ENCODE peak calls at places on chromosomes 16 and 17, in five cellular contexts. One of them, this sample, is unnamed.

GRCh38 chr16:85888405-85889331 is 10.3 kb upstream of the IRF8 start:
- DNase-seq in pancreas: no peak
- DNase-seq in transverse colon: no peak
- DNase-seq in heart right ventricle: no peak
- DNase-seq in cardiac muscle cell: no peak
- DNase-seq in this sample: no peak

GRCh38 chr17:5211458-5211857 is 19.8 kb upstream of the ZNF594 start:
- DNase-seq in pancreas: no peak
- DNase-seq in transverse colon: no peak
- DNase-seq in heart right ventricle: no peak
- DNase-seq in cardiac muscle cell: no peak
- DNase-seq in this sample: no peak

GRCh38 chr17:65278050-65278819 is 141.1 kb downstream of the RGS9 start:
- DNase-seq in pancreas: peak
- DNase-seq in transverse colon: peak
- DNase-seq in heart right ventricle: peak
- DNase-seq in cardiac muscle cell: peak
- DNase-seq in this sample: peak

GRCh38 chr16:47920709-47921108 is 235.1 kb downstream of the ABCC12 start:
- DNase-seq in pancreas: no peak
- DNase-seq in transverse colon: no peak
- DNase-seq in heart right ventricle: no peak
- DNase-seq in cardiac muscle cell: no peak
- DNase-seq in this sample: no peak

GRCh38 chr16:16120382-16121184 is 102.7 kb downstream of the ABCC6 start:
- DNase-seq in pancreas: no peak
- DNase-seq in transverse colon: peak
- DNase-seq in heart right ventricle: peak
- DNase-seq in cardiac muscle cell: no peak
- DNase-seq in this sample: peak

GRCh38 chr17:45270828-45271418 is 9.0 kb upstream of the SPATA32 start:
- DNase-seq in pancreas: no peak
- DNase-seq in transverse colon: no peak
- DNase-seq in heart right ventricle: no peak
- DNase-seq in cardiac muscle cell: peak
- DNase-seq in this sample: no peak

GRCh38 chr16:81461756-81462155 is 17.1 kb downstream of the CMIP start:
- DNase-seq in pancreas: peak
- DNase-seq in transverse colon: no peak
- DNase-seq in heart right ventricle: no peak
- DNase-seq in cardiac muscle cell: no peak
- DNase-seq in this sample: no peak

GRCh38 chr17:11031787-11032186 is 193.9 kb upstream of the PIRT start:
- DNase-seq in pancreas: no peak
- DNase-seq in transverse colon: no peak
- DNase-seq in heart right ventricle: no peak
- DNase-seq in cardiac muscle cell: no peak
- DNase-seq in this sample: no peak

GRCh38 chr17:31754239-31754945 is 104.7 kb downstream of the COPRS start:
- DNase-seq in pancreas: no peak
- DNase-seq in transverse colon: no peak
- DNase-seq in heart right ventricle: no peak
- DNase-seq in cardiac muscle cell: no peak
- DNase-seq in this sample: no peak

GRCh38 chr16:75279277-75279676 is 27.9 kb upstream of the BCAR1 start:
- DNase-seq in pancreas: no peak
- DNase-seq in transverse colon: no peak
- DNase-seq in heart right ventricle: no peak
- DNase-seq in cardiac muscle cell: no peak
- DNase-seq in this sample: no peak

GRCh38 chr17:36627101-36627500 is 25.7 kb downstream of the MRM1 start:
- DNase-seq in pancreas: no peak
- DNase-seq in transverse colon: no peak
- DNase-seq in heart right ventricle: no peak
- DNase-seq in cardiac muscle cell: no peak
- DNase-seq in this sample: no peak

GRCh38 chr17:64497565-64498035 is 746 bp upstream of the POLG2 start:
- DNase-seq in pancreas: no peak
- DNase-seq in transverse colon: no peak
- DNase-seq in heart right ventricle: no peak
- DNase-seq in cardiac muscle cell: no peak
- DNase-seq in this sample: no peak

GRCh38 chr17:951388-952132 is 28.0 kb downstream of the NXN start:
- DNase-seq in pancreas: no peak
- DNase-seq in transverse colon: peak
- DNase-seq in heart right ventricle: no peak
- DNase-seq in cardiac muscle cell: peak
- DNase-seq in this sample: no peak

GRCh38 chr17:47267354-47267828 is 13.8 kb downstream of the ITGB3 start:
- DNase-seq in pancreas: no peak
- DNase-seq in transverse colon: no peak
- DNase-seq in heart right ventricle: no peak
- DNase-seq in cardiac muscle cell: no peak
- DNase-seq in this sample: no peak

GRCh38 chr16:69796285-69797118 is 34.4 kb downstream of the WWP2 start:
- DNase-seq in pancreas: no peak
- DNase-seq in transverse colon: peak
- DNase-seq in heart right ventricle: peak
- DNase-seq in cardiac muscle cell: peak
- DNase-seq in this sample: no peak

GRCh38 chr17:55726440-55726839 is 3.8 kb upstream of the TMEM100 start:
- DNase-seq in pancreas: no peak
- DNase-seq in transverse colon: peak
- DNase-seq in heart right ventricle: peak
- DNase-seq in cardiac muscle cell: no peak
- DNase-seq in this sample: peak

GRCh38 chr17:40340880-40341807 is 23.4 kb downstream of the GJD3 start:
- DNase-seq in pancreas: peak
- DNase-seq in transverse colon: peak
- DNase-seq in heart right ventricle: peak
- DNase-seq in cardiac muscle cell: peak
- DNase-seq in this sample: peak

GRCh38 chr16:87017388-87018012 is 299.7 kb downstream of the C16orf95 start:
- DNase-seq in pancreas: no peak
- DNase-seq in transverse colon: no peak
- DNase-seq in heart right ventricle: no peak
- DNase-seq in cardiac muscle cell: no peak
- DNase-seq in this sample: no peak

GRCh38 chr17:34998205-34998604 is 17.9 kb downstream of the LIG3 start:
- DNase-seq in pancreas: peak
- DNase-seq in transverse colon: peak
- DNase-seq in heart right ventricle: peak
- DNase-seq in cardiac muscle cell: peak
- DNase-seq in this sample: peak

GRCh38 chr16:81445143-81445922 is 725 bp downstream of the CMIP start:
- DNase-seq in pancreas: peak
- DNase-seq in transverse colon: peak
- DNase-seq in heart right ventricle: no peak
- DNase-seq in cardiac muscle cell: peak
- DNase-seq in this sample: peak

GRCh38 chr16:80806957-80807356 is 2.6 kb upstream of the CDYL2 start:
- DNase-seq in pancreas: no peak
- DNase-seq in transverse colon: no peak
- DNase-seq in heart right ventricle: no peak
- DNase-seq in cardiac muscle cell: no peak
- DNase-seq in this sample: no peak

GRCh38 chr17:1413281-1413791 is 13.3 kb upstream of the YWHAE start:
- DNase-seq in pancreas: peak
- DNase-seq in transverse colon: peak
- DNase-seq in heart right ventricle: peak
- DNase-seq in cardiac muscle cell: no peak
- DNase-seq in this sample: peak

GRCh38 chr16:89322381-89323119 is 105.0 kb downstream of the ZNF778 start:
- DNase-seq in pancreas: no peak
- DNase-seq in transverse colon: no peak
- DNase-seq in heart right ventricle: peak
- DNase-seq in cardiac muscle cell: peak
- DNase-seq in this sample: no peak

GRCh38 chr16:67779256-67780014 is 26.9 kb downstream of the RANBP10 start:
- DNase-seq in pancreas: no peak
- DNase-seq in transverse colon: no peak
- DNase-seq in heart right ventricle: no peak
- DNase-seq in cardiac muscle cell: no peak
- DNase-seq in this sample: no peak

GRCh38 chr16:88805887-88806393 is 2.4 kb downstream of the CDT1 start:
- DNase-seq in pancreas: peak
- DNase-seq in transverse colon: no peak
- DNase-seq in heart right ventricle: no peak
- DNase-seq in cardiac muscle cell: no peak
- DNase-seq in this sample: no peak

GRCh38 chr16:3859875-3860274 is 20.6 kb downstream of the CREBBP start:
- DNase-seq in pancreas: no peak
- DNase-seq in transverse colon: no peak
- DNase-seq in heart right ventricle: no peak
- DNase-seq in cardiac muscle cell: no peak
- DNase-seq in this sample: no peak

GRCh38 chr16:56203052-56203451 is 11.8 kb downstream of the GNAO1 start:
- DNase-seq in pancreas: no peak
- DNase-seq in transverse colon: peak
- DNase-seq in heart right ventricle: no peak
- DNase-seq in cardiac muscle cell: no peak
- DNase-seq in this sample: no peak

GRCh38 chr16:8853611-8854010 is 15.2 kb downstream of the CARHSP1 start:
- DNase-seq in pancreas: no peak
- DNase-seq in transverse colon: no peak
- DNase-seq in heart right ventricle: no peak
- DNase-seq in cardiac muscle cell: no peak
- DNase-seq in this sample: no peak

GRCh38 chr16:2904100-2904921 is 7.4 kb upstream of the FLYWCH1 start:
- DNase-seq in pancreas: peak
- DNase-seq in transverse colon: peak
- DNase-seq in heart right ventricle: peak
- DNase-seq in cardiac muscle cell: peak
- DNase-seq in this sample: peak

GRCh38 chr17:80058311-80058955 is 22.0 kb downstream of the CCDC40 start:
- DNase-seq in pancreas: no peak
- DNase-seq in transverse colon: no peak
- DNase-seq in heart right ventricle: no peak
- DNase-seq in cardiac muscle cell: no peak
- DNase-seq in this sample: no peak

GRCh38 chr16:88617268-88618031 is 20.9 kb upstream of the IL17C start:
- DNase-seq in pancreas: no peak
- DNase-seq in transverse colon: peak
- DNase-seq in heart right ventricle: no peak
- DNase-seq in cardiac muscle cell: no peak
- DNase-seq in this sample: no peak

GRCh38 chr17:16878547-16879100 is 93.3 kb downstream of the TNFRSF13B start:
- DNase-seq in pancreas: no peak
- DNase-seq in transverse colon: no peak
- DNase-seq in heart right ventricle: no peak
- DNase-seq in cardiac muscle cell: no peak
- DNase-seq in this sample: peak

DNA sequence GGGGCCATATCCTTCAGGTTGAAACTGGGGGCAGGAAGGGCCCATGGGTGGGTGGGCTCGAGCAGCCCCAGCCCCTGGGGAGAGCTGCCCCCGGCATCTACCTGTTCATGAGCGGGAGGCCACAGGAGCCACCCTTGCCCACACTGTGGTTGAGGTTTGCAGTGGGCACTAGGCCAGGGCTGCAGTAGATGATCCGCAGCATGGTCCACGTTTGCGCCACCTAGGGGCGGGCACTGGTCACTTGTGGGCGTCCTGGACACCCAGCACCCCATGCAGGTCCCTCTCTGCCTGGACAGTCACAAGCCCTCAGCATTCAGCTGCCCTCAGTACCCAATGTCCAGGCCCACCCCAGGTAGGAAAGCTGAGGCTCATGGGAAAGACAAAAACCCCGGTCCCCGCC is 1.8 kb upstream of the JMJD8 start:
- DNase-seq in pancreas: peak
- DNase-seq in transverse colon: peak
- DNase-seq in heart right ventricle: no peak
- DNase-seq in cardiac muscle cell: peak
- DNase-seq in this sample: peak
- TF ChIP-seq CTCF in pancreas: peak
- TF ChIP-seq CTCF in transverse colon: peak
- TF ChIP-seq CTCF in heart right ventricle: no peak
- TF ChIP-seq CTCF in cardiac muscle cell: peak
- TF ChIP-seq CTCF in this sample: peak

GRCh38 chr16:12804395-12804794 is 708 bp upstream of the CPPED1 start:
- DNase-seq in pancreas: no peak
- DNase-seq in transverse colon: no peak
- DNase-seq in heart right ventricle: no peak
- DNase-seq in cardiac muscle cell: no peak
- DNase-seq in this sample: no peak
- H3K4me3 ChIP-seq in pancreas: no peak
- H3K4me3 ChIP-seq in transverse colon: peak
- H3K4me3 ChIP-seq in heart right ventricle: no peak
- H3K4me3 ChIP-seq in cardiac muscle cell: no peak
- H3K4me3 ChIP-seq in this sample: peak

DNA sequence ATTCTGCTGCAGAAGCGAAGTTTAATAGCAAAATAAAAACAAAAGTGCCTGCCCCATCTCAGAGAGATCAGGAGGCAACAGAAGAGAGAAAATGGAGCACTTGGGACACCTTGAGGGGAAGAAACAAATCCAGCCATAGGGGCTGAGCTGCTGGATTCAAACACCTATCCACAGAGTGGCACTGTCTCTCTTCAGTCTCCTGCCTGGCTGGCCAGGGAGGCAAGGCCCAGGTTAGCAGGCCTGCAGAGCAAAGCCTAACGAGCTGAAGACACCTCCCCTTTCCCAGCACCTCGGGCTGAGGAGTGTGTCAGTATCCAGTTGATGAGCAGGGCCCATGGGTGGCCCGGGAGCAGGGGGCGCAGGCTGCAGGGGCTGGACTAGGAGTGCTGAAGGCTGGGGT is 8.8 kb upstream of the KRT31 start:
- DNase-seq in pancreas: no peak
- DNase-seq in transverse colon: no peak
- DNase-seq in heart right ventricle: no peak
- DNase-seq in cardiac muscle cell: no peak
- DNase-seq in this sample: no peak
- TF ChIP-seq CTCF in pancreas: no peak
- TF ChIP-seq CTCF in transverse colon: no peak
- TF ChIP-seq CTCF in heart right ventricle: no peak
- TF ChIP-seq CTCF in cardiac muscle cell: no peak
- TF ChIP-seq CTCF in this sample: no peak

DNA sequence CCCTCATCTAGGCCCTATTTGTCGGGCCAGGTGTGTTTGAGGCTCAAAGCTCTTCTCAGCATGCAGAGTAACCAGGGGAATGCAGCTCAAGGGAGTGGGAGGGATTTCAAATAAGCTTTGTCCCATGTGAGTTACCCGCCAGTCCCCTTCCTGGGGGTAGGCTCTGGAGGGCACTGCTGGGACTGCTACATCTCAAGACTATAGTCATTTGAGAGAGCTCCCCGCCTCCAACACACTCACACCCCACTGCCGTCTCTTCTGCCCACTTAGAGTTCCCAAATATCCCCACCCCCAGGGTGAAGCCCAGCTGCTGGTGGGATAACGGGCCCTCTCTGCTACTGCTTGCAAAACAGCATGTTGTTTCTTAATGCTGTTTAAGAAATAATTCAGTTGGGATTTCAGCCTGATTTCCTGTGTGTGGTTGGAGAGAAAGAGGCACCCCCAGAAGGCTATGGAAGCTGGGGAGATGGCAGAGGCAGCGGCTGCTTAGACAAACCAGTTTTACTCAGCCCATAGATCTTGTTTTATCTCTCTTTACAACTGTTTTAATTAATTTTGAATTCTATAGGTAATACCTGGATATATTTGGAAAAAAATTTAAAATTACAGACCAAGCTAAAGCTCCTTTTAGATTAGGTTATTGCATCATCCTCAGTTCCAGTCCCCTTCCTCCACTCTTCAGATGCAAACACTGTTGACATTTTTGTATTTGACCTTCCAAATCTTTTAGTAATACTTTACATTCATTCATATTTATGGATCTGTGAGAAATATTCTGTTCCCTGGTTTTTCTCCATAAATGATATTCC is 4.1 kb upstream of the MPO start:
- DNase-seq in pancreas: no peak
- DNase-seq in transverse colon: no peak
- DNase-seq in heart right ventricle: no peak
- DNase-seq in cardiac muscle cell: no peak
- DNase-seq in this sample: no peak
- H3K4me3 ChIP-seq in pancreas: no peak
- H3K4me3 ChIP-seq in transverse colon: no peak
- H3K4me3 ChIP-seq in heart right ventricle: no peak
- H3K4me3 ChIP-seq in cardiac muscle cell: no peak
- H3K4me3 ChIP-seq in this sample: no peak